ENCODE peak calls at places on chromosomes 11 and 22, in four cellular contexts. O is HepG2, Q is K562, R is WTC11. P is an unnamed sample.

GRCh38 chr11:69615545-69616278 is 25.2 kb upstream of the CCND1 start:
- DNase-seq in O (peak; percentile 74), Q (no peak), R (no peak), P (no peak)

GRCh38 chr11:123580557-123581275 is 73.7 kb downstream of the SCN3B start:
- DNase-seq in O (peak; percentile 33), Q (peak; percentile 73), R (peak; percentile 91), P (peak; percentile 85)

GRCh38 chr22:19110064-19110458 is 12.2 kb downstream of the DGCR2 start:
- DNase-seq in O (no peak), Q (peak; percentile 74), R (no peak), P (no peak)

GRCh38 chr11:22832315-22833041 is 2.9 kb upstream of the SVIP start:
- DNase-seq in O (peak; percentile 15), Q (peak; percentile 21), R (no peak), P (no peak)

GRCh38 chr22:42145175-42145574 is 14.6 kb upstream of the CYP2D6 start:
- DNase-seq in O (no peak), Q (no peak), R (no peak), P (no peak)

GRCh38 chr11:121466063-121466794 is 13.5 kb upstream of the SORL1-AS1 start:
- DNase-seq in O (peak; percentile 76), Q (no peak), R (peak; percentile 78), P (peak; percentile 61)

GRCh38 chr22:29309332-29310064 is 3.0 kb downstream of the GAS2L1 start:
- DNase-seq in O (no peak), Q (peak; percentile 32), R (no peak), P (no peak)

GRCh38 chr11:119085523-119085878 is 820 bp downstream of the HMBS start:
- DNase-seq in O (no peak), Q (peak; percentile 83), R (no peak), P (no peak)

GRCh38 chr22:32794449-32795213 is 6.9 kb upstream of the TIMP3 start:
- DNase-seq in O (peak; percentile 90), Q (no peak), R (no peak), P (no peak)

GRCh38 chr11:112073941-112074811 is at the start of the genes NKAPD1 and PIH1D2:
- DNase-seq in O (peak; percentile 85), Q (peak; percentile 87), R (peak; percentile 74), P (peak; percentile 80)

GRCh38 chr11:116312560-116313340 is 460.0 kb downstream of the BUD13 start:
- DNase-seq in O (no peak), Q (no peak), R (no peak), P (no peak)

GRCh38 chr11:120985718-120986569 is 38.0 kb upstream of the TBCEL start:
- DNase-seq in O (peak; percentile 15), Q (peak; percentile 21), R (peak; percentile 67), P (peak; percentile 81)

GRCh38 chr22:46613606-46613997 is 6.6 kb upstream of the GRAMD4 start:
- DNase-seq in O (no peak), Q (no peak), R (no peak), P (no peak)
- TF ChIP-seq ELF4 in O (no peak), Q (no peak), R (no peak), P (no peak)

GRCh38 chr11:46122955-46123354 is 1.7 kb upstream of the PHF21A start:
- DNase-seq in O (peak; percentile 27), Q (no peak), R (no peak), P (no peak)
- TF ChIP-seq ELF4 in O (no peak), Q (no peak), R (no peak), P (no peak)

DNA sequence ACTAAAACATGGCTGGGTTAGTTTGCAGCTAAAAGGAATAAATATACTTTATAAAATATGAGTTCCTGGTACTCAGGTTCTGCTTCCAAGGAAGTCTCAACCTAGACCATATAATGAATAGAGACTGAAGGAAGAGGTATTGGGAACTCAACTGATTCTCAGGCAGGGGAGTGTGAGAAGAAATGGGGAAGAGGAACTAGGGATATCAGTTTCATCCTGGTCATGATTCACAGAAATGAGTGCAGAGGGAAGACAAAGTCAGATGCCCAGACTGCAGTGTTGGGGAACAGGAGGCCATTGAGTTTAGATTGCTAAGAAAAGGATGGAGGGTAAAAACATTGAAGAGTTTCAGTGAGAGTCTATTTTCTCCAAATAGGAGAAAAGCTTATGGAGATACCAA is 28.8 kb downstream of the PLAAT5 start:
- DNase-seq in O (no peak), Q (peak; percentile 3), R (no peak), P (no peak)
- TF ChIP-seq ELF4 in O (no peak), Q (no peak), R (no peak), P (no peak)

DNA sequence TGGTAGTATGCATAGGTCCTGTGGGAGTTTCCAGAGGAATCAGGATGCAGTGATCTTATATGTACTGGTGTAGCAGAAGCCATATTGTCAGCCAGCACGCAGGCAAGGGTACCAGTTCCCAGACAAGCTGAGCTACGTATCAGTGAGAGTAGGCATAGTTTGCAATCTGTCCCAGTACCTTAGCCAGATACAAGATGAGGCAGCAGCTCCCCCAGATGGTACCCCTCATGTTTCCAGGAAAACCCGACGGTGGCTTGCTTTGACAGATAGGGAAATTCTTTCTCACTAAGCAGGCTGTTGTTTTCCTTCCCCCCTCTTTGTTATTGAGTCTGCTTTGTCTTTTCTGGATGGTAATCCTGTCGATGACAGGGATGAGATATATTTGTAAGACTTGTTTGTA is 109.7 kb upstream of the RRM1 start:
- DNase-seq in O (no peak), Q (peak; percentile 67), R (peak; percentile 28), P (no peak)
- TF ChIP-seq ELF4 in O (no peak), Q (no peak), R (no peak), P (no peak)

DNA sequence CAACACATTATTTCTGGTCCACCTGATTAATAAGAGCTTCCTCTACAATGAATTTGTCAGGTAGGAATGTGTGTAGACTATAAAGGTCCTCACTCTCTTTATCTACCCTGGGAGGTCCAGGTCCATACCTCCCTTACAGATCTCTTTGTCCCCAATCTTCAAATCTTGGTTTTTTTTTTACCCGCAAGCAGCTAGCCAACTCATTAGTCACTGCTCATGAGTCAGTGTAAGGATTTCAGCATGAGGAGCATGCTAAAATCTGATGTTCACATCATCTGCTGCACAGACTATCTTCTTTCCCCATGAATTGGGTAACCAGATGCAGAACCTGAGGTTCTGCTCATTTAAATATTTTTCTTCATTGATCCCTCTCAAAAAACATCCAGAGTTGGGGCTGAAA is 397.0 kb upstream of the ISX start:
- DNase-seq in O (no peak), Q (no peak), R (no peak), P (no peak)
- TF ChIP-seq ELF4 in O (no peak), Q (no peak), R (no peak), P (no peak)

GRCh38 chr22:39248254-39248653 is 3.5 kb upstream of the PDGFB start:
- DNase-seq in O (no peak), Q (no peak), R (no peak), P (no peak)
- TF ChIP-seq ELF4 in O (no peak), Q (no peak), R (no peak), P (no peak)